ENCODE peak calls at places on chromosomes 16 and 17, in seven cellular contexts. X, N, S, T, H, L and C are unnamed samples.

GRCh38 chr16:30184430-30185140 is 1.2 kb downstream of the CORO1A start:
- DNase-seq in X (peak), N (peak), S (peak), T (no peak), H (peak), L (no peak), C (no peak)

GRCh38 chr17:2011421-2012371 is 13.4 kb downstream of the RTN4RL1 start:
- DNase-seq in X (peak), N (no peak), S (no peak), T (peak), H (peak), L (no peak), C (no peak)

GRCh38 chr16:84278968-84279367 is 15.7 kb upstream of the WFDC1 start:
- DNase-seq in X (no peak), N (no peak), S (no peak), T (no peak), H (no peak), L (no peak), C (no peak)

GRCh38 chr17:74768069-74768762 is 7.9 kb downstream of the NAT9 start:
- DNase-seq in X (no peak), N (no peak), S (no peak), T (peak), H (peak), L (no peak), C (no peak)

GRCh38 chr17:29291163-29291752 is 2.7 kb downstream of the NUFIP2 start:
- DNase-seq in X (no peak), N (peak), S (no peak), T (no peak), H (no peak), L (peak), C (peak)

GRCh38 chr16:28587386-28587785 is 9.5 kb downstream of the SULT1A2 start:
- DNase-seq in X (no peak), N (no peak), S (no peak), T (peak), H (no peak), L (peak), C (no peak)

GRCh38 chr17:77358801-77359716 is 218.3 kb downstream of the SEC14L1 start:
- DNase-seq in X (no peak), N (no peak), S (no peak), T (no peak), H (no peak), L (no peak), C (no peak)

GRCh38 chr16:17470871-17471744 is at the start of gene XYLT1:
- DNase-seq in X (peak), N (no peak), S (peak), T (no peak), H (peak), L (peak), C (no peak)

GRCh38 chr17:50219345-50219744 is 17.9 kb upstream of the COL1A1 start:
- DNase-seq in X (no peak), N (no peak), S (peak), T (peak), H (no peak), L (peak), C (no peak)

GRCh38 chr16:82672676-82673075 is 45.9 kb downstream of the CDH13 start:
- DNase-seq in X (no peak), N (no peak), S (no peak), T (no peak), H (no peak), L (no peak), C (no peak)

GRCh38 chr16:860891-861290 is 60.4 kb upstream of the GNG13 start:
- DNase-seq in X (no peak), N (no peak), S (no peak), T (no peak), H (no peak), L (no peak), C (no peak)

GRCh38 chr17:36066365-36066945 is 2.4 kb downstream of the CCL18 start:
- DNase-seq in X (no peak), N (no peak), S (no peak), T (no peak), H (no peak), L (no peak), C (no peak)

GRCh38 chr17:60604686-60605334 is 4.8 kb downstream of the PPM1D start:
- DNase-seq in X (no peak), N (no peak), S (no peak), T (peak), H (peak), L (no peak), C (no peak)

GRCh38 chr16:85637061-85637807 is 24.1 kb downstream of the GSE1 start:
- DNase-seq in X (no peak), N (no peak), S (no peak), T (no peak), H (no peak), L (no peak), C (no peak)

GRCh38 chr17:17151962-17152361 is 54.2 kb downstream of the PLD6 start:
- DNase-seq in X (peak), N (no peak), S (peak), T (peak), H (peak), L (peak), C (no peak)

GRCh38 chr17:35577826-35578194 is 561 bp downstream of the PEX12 start:
- DNase-seq in X (peak), N (no peak), S (no peak), T (no peak), H (no peak), L (no peak), C (peak)

GRCh38 chr17:43732961-43733360 is 25.6 kb downstream of the SOST start:
- DNase-seq in X (no peak), N (no peak), S (no peak), T (no peak), H (no peak), L (no peak), C (no peak)

GRCh38 chr16:66478733-66479511 is 51.8 kb downstream of the BEAN1 start:
- DNase-seq in X (peak), N (peak), S (peak), T (peak), H (peak), L (peak), C (peak)

GRCh38 chr17:9021985-9022552 is 759 bp downstream of the NTN1 start:
- DNase-seq in X (no peak), N (no peak), S (peak), T (no peak), H (peak), L (no peak), C (peak)

GRCh38 chr17:8887834-8888703 is 20.6 kb upstream of the PIK3R6 start:
- DNase-seq in X (no peak), N (no peak), S (no peak), T (peak), H (no peak), L (peak), C (no peak)

GRCh38 chr16:66036162-66036561 is 330.3 kb upstream of the CDH5 start:
- DNase-seq in X (no peak), N (no peak), S (no peak), T (no peak), H (no peak), L (no peak), C (no peak)

GRCh38 chr17:1989135-1989534 is 36.0 kb downstream of the RTN4RL1 start:
- DNase-seq in X (no peak), N (no peak), S (peak), T (peak), H (no peak), L (peak), C (no peak)

GRCh38 chr17:48548687-48549621 is 4.0 kb upstream of the HOXB2 start:
- DNase-seq in X (no peak), N (no peak), S (no peak), T (no peak), H (no peak), L (no peak), C (no peak)

DNA sequence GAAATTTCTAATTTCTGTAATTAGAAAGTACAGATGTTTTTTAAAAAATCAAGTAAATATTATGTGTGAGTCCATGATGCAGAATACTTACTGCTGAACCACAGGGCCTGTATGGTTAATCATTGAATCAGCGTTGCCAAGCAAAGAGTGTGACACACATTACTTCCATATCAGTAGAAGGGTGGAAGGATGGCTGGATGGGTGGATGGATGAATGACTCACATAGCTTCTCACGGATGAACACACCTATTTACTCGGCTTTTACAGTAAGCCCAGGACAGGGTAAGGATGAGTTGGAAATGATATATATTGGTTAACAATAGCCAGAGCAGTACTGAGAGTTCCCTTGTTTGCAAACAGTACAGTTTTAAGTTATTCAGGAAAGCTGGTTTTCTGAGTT is 495.9 kb upstream of the RBFOX1 start:
- DNase-seq in X (no peak), N (no peak), S (no peak), T (no peak), H (no peak), L (no peak), C (no peak)
- TF ChIP-seq POLR2A in X (no peak), N (no peak), S (no peak), T (no peak), H (no peak), L (no peak), C (no peak)

GRCh38 chr17:4936436-4936835 is 3.4 kb downstream of the SLC25A11 start:
- DNase-seq in X (no peak), N (no peak), S (no peak), T (no peak), H (no peak), L (no peak), C (no peak)

GRCh38 chr17:4935650-4936049 is 3.6 kb downstream of the GP1BA start:
- DNase-seq in X (no peak), N (no peak), S (no peak), T (no peak), H (no peak), L (no peak), C (no peak)

GRCh38 chr17:4933646-4934045 is 1.6 kb downstream of the GP1BA start:
- DNase-seq in X (no peak), N (no peak), S (no peak), T (no peak), H (no peak), L (no peak), C (no peak)

GRCh38 chr17:4932756-4933155 is 679 bp downstream of the GP1BA start:
- DNase-seq in X (no peak), N (no peak), S (no peak), T (no peak), H (no peak), L (no peak), C (no peak)

GRCh38 chr17:4934173-4934979 is 2.3 kb downstream of the GP1BA start:
- DNase-seq in X (peak), N (no peak), S (no peak), T (peak), H (peak), L (no peak), C (no peak)
- TF ChIP-seq POLR2A in X (no peak), N (peak), S (no peak), T (no peak), H (no peak), L (peak), C (peak)

GRCh38 chr16:75116911-75117245 is 298 bp upstream of the LDHD start:
- DNase-seq in X (no peak), N (no peak), S (no peak), T (no peak), H (no peak), L (no peak), C (no peak)

GRCh38 chr16:75114946-75115825 is 1.4 kb downstream of the LDHD start:
- DNase-seq in X (no peak), N (no peak), S (no peak), T (no peak), H (no peak), L (no peak), C (no peak)

GRCh38 chr16:75113541-75114121 is 2.9 kb downstream of the LDHD start:
- DNase-seq in X (no peak), N (no peak), S (no peak), T (no peak), H (no peak), L (no peak), C (no peak)

GRCh38 chr16:75114179-75114945 is 2.2 kb downstream of the LDHD start:
- DNase-seq in X (no peak), N (no peak), S (no peak), T (no peak), H (no peak), L (no peak), C (no peak)

GRCh38 chr16:75116081-75116910 is at the start of gene LDHD:
- DNase-seq in X (peak), N (no peak), S (peak), T (peak), H (peak), L (peak), C (peak)
- TF ChIP-seq POLR2A in X (peak), N (no peak), S (peak), T (no peak), H (peak), L (no peak), C (peak)

GRCh38 chr16:31192856-31193642 is 9.5 kb downstream of the PYCARD start:
- DNase-seq in X (no peak), N (no peak), S (no peak), T (no peak), H (no peak), L (no peak), C (no peak)
- TF ChIP-seq POLR2A in X (no peak), N (no peak), S (no peak), T (no peak), H (no peak), L (no peak), C (no peak)

DNA sequence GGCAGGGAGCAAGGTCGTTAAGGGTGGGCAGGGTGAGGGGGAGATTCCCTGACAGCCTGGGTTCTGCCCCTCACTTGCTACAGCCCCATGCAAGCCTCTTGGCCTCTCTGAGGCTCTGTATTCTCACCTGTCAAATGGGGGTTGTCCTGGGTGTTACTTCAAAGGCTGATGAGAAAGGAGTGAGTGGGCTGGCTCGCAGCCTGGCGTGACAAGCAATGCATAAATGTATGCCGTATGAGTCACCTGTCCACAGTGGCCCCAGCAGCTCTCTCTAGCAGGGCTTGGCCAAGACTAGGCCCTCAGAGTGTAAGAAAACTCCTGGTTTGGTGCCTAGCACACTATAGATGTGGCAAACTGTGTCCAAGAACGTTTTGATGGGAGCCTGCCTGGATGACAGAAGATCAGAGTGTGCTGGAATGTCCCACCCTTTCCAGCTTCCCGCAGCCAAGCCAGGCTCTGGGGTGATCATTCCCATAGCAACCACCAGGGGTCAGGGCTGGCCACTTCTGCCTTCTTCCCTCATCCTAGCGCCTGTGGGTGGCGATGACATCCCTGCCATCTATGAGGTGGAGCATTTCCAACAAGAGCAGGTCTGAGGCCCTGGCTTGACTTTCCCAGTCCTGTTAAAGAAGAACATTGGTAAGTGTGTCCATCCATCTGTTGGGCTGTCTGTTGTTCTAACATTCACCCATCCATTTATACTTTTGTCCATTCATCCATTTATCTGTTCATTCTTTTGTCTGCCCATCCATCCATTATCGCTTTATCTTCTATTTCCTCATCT is 37.2 kb upstream of the ADGRG1 start:
- DNase-seq in X (peak), N (no peak), S (peak), T (peak), H (peak), L (peak), C (peak)
- TF ChIP-seq POLR2A in X (no peak), N (no peak), S (no peak), T (no peak), H (no peak), L (no peak), C (no peak)

GRCh38 chr17:21214015-21214776 is at the start of gene TMEM11:
- DNase-seq in X (peak), N (peak), S (peak), T (peak), H (peak), L (peak), C (peak)
- TF ChIP-seq POLR2A in X (peak), N (peak), S (peak), T (peak), H (peak), L (peak), C (peak)